ENCODE peak calls at places on chromosomes 12 and 14, in eight cellular contexts. One of them, this sample, is unnamed.

GRCh38 chr14:95258156-95258555 is 61.6 kb downstream of the CLMN start:
- DNase-seq in HEK293T: no peak
- DNase-seq in natural killer cell: no peak
- DNase-seq in GM04504: no peak
- DNase-seq in stimulated activated naive CD4-positive, alpha-beta T cell: no peak
- DNase-seq in Right ventricle myocardium superior: no peak
- DNase-seq in T-helper 2 cell: no peak
- DNase-seq in activated T-cell treated with anti-CD3 and anti-CD28 coated beads, Interleukin-2, amount 50 U/mL, for 24 hours: no peak
- DNase-seq in this sample: no peak

GRCh38 chr14:79254069-79254775 is 957.1 kb downstream of the DIO2 start:
- DNase-seq in T-helper 2 cell: no peak
- DNase-seq in natural killer cell: no peak
- DNase-seq in activated T-cell treated with anti-CD3 and anti-CD28 coated beads, Interleukin-2, amount 50 U/mL, for 24 hours: no peak
- DNase-seq in stimulated activated naive CD4-positive, alpha-beta T cell: no peak
- DNase-seq in Right ventricle myocardium superior: no peak
- DNase-seq in GM04504: no peak
- DNase-seq in HEK293T: no peak
- DNase-seq in this sample: no peak

GRCh38 chr12:12518464-12518845 is 44.2 kb downstream of the DUSP16 start:
- DNase-seq in natural killer cell: no peak
- DNase-seq in HEK293T: no peak
- DNase-seq in activated T-cell treated with anti-CD3 and anti-CD28 coated beads, Interleukin-2, amount 50 U/mL, for 24 hours: no peak
- DNase-seq in Right ventricle myocardium superior: no peak
- DNase-seq in GM04504: no peak
- DNase-seq in stimulated activated naive CD4-positive, alpha-beta T cell: no peak
- DNase-seq in T-helper 2 cell: no peak
- DNase-seq in this sample: no peak

GRCh38 chr12:49059385-49060232 is 985 bp downstream of the KMT2D start:
- DNase-seq in activated T-cell treated with anti-CD3 and anti-CD28 coated beads, Interleukin-2, amount 50 U/mL, for 24 hours: no peak
- DNase-seq in Right ventricle myocardium superior: no peak
- DNase-seq in HEK293T: peak
- DNase-seq in natural killer cell: no peak
- DNase-seq in GM04504: no peak
- DNase-seq in T-helper 2 cell: no peak
- DNase-seq in stimulated activated naive CD4-positive, alpha-beta T cell: no peak
- DNase-seq in this sample: peak

GRCh38 chr12:27973487-27973890 is 956 bp upstream of the PTHLH start:
- DNase-seq in natural killer cell: no peak
- DNase-seq in activated T-cell treated with anti-CD3 and anti-CD28 coated beads, Interleukin-2, amount 50 U/mL, for 24 hours: no peak
- DNase-seq in GM04504: no peak
- DNase-seq in Right ventricle myocardium superior: no peak
- DNase-seq in T-helper 2 cell: no peak
- DNase-seq in HEK293T: no peak
- DNase-seq in stimulated activated naive CD4-positive, alpha-beta T cell: no peak
- DNase-seq in this sample: no peak

GRCh38 chr12:121001060-121001459 is 15.2 kb downstream of the C12orf43 start:
- DNase-seq in Right ventricle myocardium superior: no peak
- DNase-seq in GM04504: no peak
- DNase-seq in HEK293T: no peak
- DNase-seq in stimulated activated naive CD4-positive, alpha-beta T cell: no peak
- DNase-seq in natural killer cell: no peak
- DNase-seq in T-helper 2 cell: no peak
- DNase-seq in activated T-cell treated with anti-CD3 and anti-CD28 coated beads, Interleukin-2, amount 50 U/mL, for 24 hours: no peak
- DNase-seq in this sample: no peak

GRCh38 chr14:29240046-29240445 is 473.5 kb downstream of the FOXG1 start:
- DNase-seq in Right ventricle myocardium superior: no peak
- DNase-seq in HEK293T: no peak
- DNase-seq in natural killer cell: no peak
- DNase-seq in activated T-cell treated with anti-CD3 and anti-CD28 coated beads, Interleukin-2, amount 50 U/mL, for 24 hours: no peak
- DNase-seq in GM04504: peak
- DNase-seq in stimulated activated naive CD4-positive, alpha-beta T cell: no peak
- DNase-seq in T-helper 2 cell: no peak
- DNase-seq in this sample: no peak

GRCh38 chr14:96245710-96246534 is 10.1 kb upstream of the BDKRB1 start:
- DNase-seq in stimulated activated naive CD4-positive, alpha-beta T cell: no peak
- DNase-seq in Right ventricle myocardium superior: no peak
- DNase-seq in HEK293T: no peak
- DNase-seq in GM04504: peak
- DNase-seq in natural killer cell: no peak
- DNase-seq in activated T-cell treated with anti-CD3 and anti-CD28 coated beads, Interleukin-2, amount 50 U/mL, for 24 hours: no peak
- DNase-seq in T-helper 2 cell: no peak
- DNase-seq in this sample: no peak

GRCh38 chr14:97290977-97291376 is 493.8 kb downstream of the VRK1 start:
- DNase-seq in HEK293T: no peak
- DNase-seq in stimulated activated naive CD4-positive, alpha-beta T cell: no peak
- DNase-seq in activated T-cell treated with anti-CD3 and anti-CD28 coated beads, Interleukin-2, amount 50 U/mL, for 24 hours: no peak
- DNase-seq in T-helper 2 cell: no peak
- DNase-seq in GM04504: no peak
- DNase-seq in Right ventricle myocardium superior: no peak
- DNase-seq in natural killer cell: no peak
- DNase-seq in this sample: no peak

GRCh38 chr12:88172844-88173407 is 30.8 kb downstream of the TMTC3 start:
- DNase-seq in T-helper 2 cell: no peak
- DNase-seq in activated T-cell treated with anti-CD3 and anti-CD28 coated beads, Interleukin-2, amount 50 U/mL, for 24 hours: no peak
- DNase-seq in natural killer cell: no peak
- DNase-seq in Right ventricle myocardium superior: no peak
- DNase-seq in HEK293T: no peak
- DNase-seq in GM04504: no peak
- DNase-seq in stimulated activated naive CD4-positive, alpha-beta T cell: no peak
- DNase-seq in this sample: no peak

GRCh38 chr12:65624554-65625086 is 199.7 kb upstream of the HMGA2 start:
- DNase-seq in natural killer cell: no peak
- DNase-seq in T-helper 2 cell: no peak
- DNase-seq in activated T-cell treated with anti-CD3 and anti-CD28 coated beads, Interleukin-2, amount 50 U/mL, for 24 hours: no peak
- DNase-seq in GM04504: no peak
- DNase-seq in Right ventricle myocardium superior: no peak
- DNase-seq in stimulated activated naive CD4-positive, alpha-beta T cell: no peak
- DNase-seq in HEK293T: no peak
- DNase-seq in this sample: no peak

GRCh38 chr14:94631050-94631449 is 18.9 kb downstream of the SERPINA3 start:
- DNase-seq in HEK293T: no peak
- DNase-seq in activated T-cell treated with anti-CD3 and anti-CD28 coated beads, Interleukin-2, amount 50 U/mL, for 24 hours: no peak
- DNase-seq in T-helper 2 cell: no peak
- DNase-seq in Right ventricle myocardium superior: no peak
- DNase-seq in GM04504: no peak
- DNase-seq in natural killer cell: no peak
- DNase-seq in stimulated activated naive CD4-positive, alpha-beta T cell: no peak
- DNase-seq in this sample: no peak

GRCh38 chr12:130162267-130162666 is at the start of gene FZD10:
- DNase-seq in stimulated activated naive CD4-positive, alpha-beta T cell: no peak
- DNase-seq in T-helper 2 cell: no peak
- DNase-seq in activated T-cell treated with anti-CD3 and anti-CD28 coated beads, Interleukin-2, amount 50 U/mL, for 24 hours: peak
- DNase-seq in HEK293T: peak
- DNase-seq in Right ventricle myocardium superior: no peak
- DNase-seq in GM04504: no peak
- DNase-seq in natural killer cell: no peak
- DNase-seq in this sample: peak

This sample was measured in nephron progenitor cell.